ENCODE peak calls at places on chromosomes 3 and 15, in eight cellular contexts. O is GM10248; Q is effector CD4-positive, alpha-beta T cell; L is T-helper 2 cell; N is stomach; K is Caki2; I is AG09309; Y is ACHN. R is an unnamed sample.
A peak's percentile ranks its signal among the peaks of the same experiment; 100 is the strongest.

GRCh38 chr15:100901702-100902435 is 17.3 kb upstream of the LRRK1 start:
- DNase-seq in N (no peak), L (no peak), K (no peak), Y (no peak), O (no peak), Q (no peak), I (peak; percentile 23), R (no peak)

GRCh38 chr3:18872466-18872865 is 275.8 kb upstream of the KCNH8 start:
- DNase-seq in N (no peak), L (no peak), Y (no peak), I (no peak), O (no peak), K (no peak), Q (no peak), R (no peak)

GRCh38 chr3:197175503-197175902 is 122.9 kb downstream of the DLG1 start:
- DNase-seq in N (no peak), Q (no peak), O (no peak), K (no peak), Y (no peak), I (no peak), L (no peak), R (no peak)

GRCh38 chr3:143769663-143770062 is 78.6 kb downstream of the SLC9A9 start:
- DNase-seq in N (no peak), I (peak; percentile 61), Y (no peak), K (no peak), O (no peak), Q (no peak), L (no peak), R (no peak)

GRCh38 chr15:76193934-76194333 is 117.3 kb downstream of the ETFA start:
- DNase-seq in I (no peak), Y (no peak), Q (no peak), K (no peak), O (no peak), L (no peak), N (no peak), R (no peak)

GRCh38 chr3:62051506-62051905 is 321.8 kb downstream of the FEZF2 start:
- DNase-seq in K (peak; percentile 14), I (no peak), Y (peak; percentile 45), O (no peak), L (no peak), Q (no peak), N (peak; percentile 58), R (no peak)

GRCh38 chr3:47380026-47380600 is 708 bp upstream of the PTPN23 start:
- DNase-seq in I (no peak), K (no peak), L (no peak), O (no peak), Q (no peak), Y (peak; percentile 20), N (no peak), R (no peak)

GRCh38 chr15:64776402-64776786 is 1.0 kb upstream of the RBPMS2 start:
- DNase-seq in Q (no peak), I (no peak), L (no peak), N (no peak), O (no peak), K (no peak), Y (no peak), R (no peak)

GRCh38 chr3:110384601-110385000 is 687.0 kb upstream of the NECTIN3 start:
- DNase-seq in Y (no peak), Q (no peak), O (no peak), K (no peak), I (peak; percentile 24), N (no peak), L (no peak), R (no peak)

GRCh38 chr3:102354818-102355515 is 79.8 kb upstream of the ZPLD1 start:
- DNase-seq in I (peak; percentile 4), Q (no peak), K (peak; percentile 27), L (no peak), N (no peak), Y (peak; percentile 43), O (no peak), R (no peak)

R was measured in pons.